ENCODE peak calls at places on chromosome 9, in four cellular contexts. One of them, this sample, is unnamed.

GRCh38 chr9:70412678-70413426 is 1.6 kb downstream of the KLF9 start:
- DNase-seq in T-helper 1 cell: no peak
- DNase-seq in fibroblast of mammary gland: peak
- DNase-seq in ELF-1: peak
- DNase-seq in this sample: peak

GRCh38 chr9:22840641-22841040 is 394.0 kb downstream of the DMRTA1 start:
- DNase-seq in fibroblast of mammary gland: no peak
- DNase-seq in ELF-1: no peak
- DNase-seq in T-helper 1 cell: no peak
- DNase-seq in this sample: no peak

GRCh38 chr9:111348821-111349271 is 18.8 kb upstream of the OR2K2 start:
- DNase-seq in fibroblast of mammary gland: peak
- DNase-seq in T-helper 1 cell: no peak
- DNase-seq in ELF-1: no peak
- DNase-seq in this sample: no peak

GRCh38 chr9:117076571-117077300 is 338.1 kb downstream of the ASTN2 start:
- DNase-seq in fibroblast of mammary gland: no peak
- DNase-seq in T-helper 1 cell: no peak
- DNase-seq in ELF-1: no peak
- DNase-seq in this sample: no peak

GRCh38 chr9:84804948-84805694 is 135.6 kb downstream of the NTRK2 start:
- DNase-seq in ELF-1: no peak
- DNase-seq in T-helper 1 cell: no peak
- DNase-seq in fibroblast of mammary gland: no peak
- DNase-seq in this sample: no peak

GRCh38 chr9:81490605-81491331 is 198.6 kb downstream of the TLE1 start:
- DNase-seq in fibroblast of mammary gland: peak
- DNase-seq in ELF-1: no peak
- DNase-seq in T-helper 1 cell: no peak
- DNase-seq in this sample: no peak

GRCh38 chr9:127144670-127145458 is 22.4 kb upstream of the ANGPTL2 start:
- DNase-seq in fibroblast of mammary gland: no peak
- DNase-seq in T-helper 1 cell: no peak
- DNase-seq in ELF-1: no peak
- DNase-seq in this sample: no peak

GRCh38 chr9:76658510-76659231 is 105.6 kb upstream of the PCA3 start:
- DNase-seq in T-helper 1 cell: peak
- DNase-seq in ELF-1: no peak
- DNase-seq in fibroblast of mammary gland: peak
- DNase-seq in this sample: no peak

This sample was measured in CMK.